ENCODE peak calls at places on chromosomes 4 and X, in eight cellular contexts. L, N, J, T, R, I, Q and Z are unnamed samples.

GRCh38 chrX:119145241-119145653 is 17.6 kb upstream of the KIAA1210 start:
- DNase-seq in L (no peak), R (no peak), I (peak; percentile 5), T (peak; percentile 21), N (peak; percentile 43), J (peak; percentile 24), Q (peak; percentile 10), Z (no peak)

GRCh38 chrX:103817502-103817901 is 14.6 kb downstream of the RAB9B start:
- DNase-seq in I (peak; percentile 74), L (no peak), J (no peak), Q (peak; percentile 52), N (peak; percentile 66), R (peak; percentile 9), T (peak; percentile 51), Z (peak; percentile 7)

GRCh38 chr4:167966161-167966560 is 126.2 kb upstream of the ANXA10 start:
- DNase-seq in I (no peak), N (no peak), Q (peak; percentile 75), L (no peak), J (no peak), R (no peak), T (no peak), Z (no peak)

GRCh38 chrX:97858592-97858991 is 974.9 kb downstream of the RPA4 start:
- DNase-seq in T (no peak), L (no peak), I (no peak), R (no peak), N (peak; percentile 1), Q (peak; percentile 36), J (no peak), Z (no peak)

GRCh38 chr4:184826315-184827266 is 823 bp upstream of the ACSL1 start:
- DNase-seq in I (no peak), L (peak; percentile 34), R (no peak), N (no peak), Q (no peak), T (peak; percentile 38), J (peak; percentile 28), Z (no peak)

GRCh38 chr4:186900232-186900900 is 176.7 kb upstream of the FAT1 start:
- DNase-seq in L (no peak), Q (peak; percentile 65), J (no peak), T (peak; percentile 54), N (peak; percentile 47), I (no peak), R (no peak), Z (peak; percentile 84)

GRCh38 chr4:122536001-122536400 is 79.5 kb upstream of the IL2 start:
- DNase-seq in N (no peak), T (peak; percentile 56), Q (no peak), L (no peak), J (no peak), I (no peak), R (no peak), Z (no peak)

GRCh38 chr4:68297137-68297536 is 51.6 kb upstream of the TMPRSS11B start:
- DNase-seq in T (no peak), R (no peak), I (no peak), N (no peak), Q (no peak), J (no peak), L (no peak), Z (no peak)

GRCh38 chr4:75769044-75769443 is 44.7 kb downstream of the USO1 start:
- DNase-seq in Q (no peak), J (no peak), R (no peak), N (no peak), T (peak; percentile 24), I (no peak), L (no peak), Z (peak; percentile 55)

GRCh38 chr4:156999175-156999517 is 27.5 kb upstream of the PDGFC start:
- DNase-seq in N (peak; percentile 99), I (peak; percentile 48), T (peak; percentile 99), R (no peak), Q (peak; percentile 97), J (no peak), L (peak; percentile 26), Z (peak; percentile 94)

GRCh38 chr4:62460329-62460728 is 1260.2 kb downstream of the ADGRL3 start:
- DNase-seq in R (no peak), Q (no peak), L (no peak), T (no peak), N (peak; percentile 52), J (no peak), I (no peak), Z (no peak)

GRCh38 chr4:101818362-101818761 is 27.8 kb downstream of the BANK1 start:
- DNase-seq in J (no peak), L (no peak), R (no peak), Q (no peak), T (peak; percentile 44), N (no peak), I (no peak), Z (peak; percentile 4)

GRCh38 chr4:102647117-102647516 is 113.7 kb downstream of the MANBA start:
- DNase-seq in N (no peak), T (no peak), J (no peak), I (no peak), Q (no peak), L (no peak), R (no peak), Z (no peak)

GRCh38 chr4:144788469-144788868 is 142.5 kb downstream of the HHIP start:
- DNase-seq in R (no peak), L (no peak), Q (no peak), T (no peak), J (no peak), N (no peak), I (no peak), Z (no peak)

GRCh38 chr4:144782345-144782744 is 136.4 kb downstream of the HHIP start:
- DNase-seq in I (no peak), N (no peak), T (no peak), Q (no peak), R (no peak), J (no peak), L (no peak), Z (no peak)

GRCh38 chr4:144787365-144788263 is 141.7 kb downstream of the HHIP start:
- DNase-seq in N (peak; percentile 56), Q (peak; percentile 54), I (no peak), T (peak; percentile 68), L (no peak), R (no peak), J (no peak), Z (peak; percentile 21)
- TF ChIP-seq CTCF in N (peak; percentile 55), Q (peak; percentile 50), I (peak; percentile 40), T (peak; percentile 57), L (peak; percentile 19), R (peak; percentile 20), J (peak; percentile 52), Z (peak; percentile 87)

GRCh38 chr4:174873931-174874330 is 44.2 kb upstream of the ADAM29 start:
- DNase-seq in I (no peak), R (no peak), J (no peak), T (no peak), N (peak; percentile 63), Q (peak; percentile 13), L (no peak), Z (no peak)
- TF ChIP-seq CTCF in I (no peak), R (no peak), J (no peak), T (peak; percentile 7), N (peak; percentile 37), Q (peak; percentile 20), L (no peak), Z (no peak)

GRCh38 chr4:84683486-84683885 is 100.6 kb downstream of the CDS1 start:
- DNase-seq in I (peak; percentile 56), R (no peak), Q (no peak), N (no peak), J (no peak), L (peak; percentile 43), T (no peak), Z (no peak)

GRCh38 chr4:84680956-84681355 is 98.0 kb downstream of the CDS1 start:
- DNase-seq in I (no peak), T (no peak), N (no peak), Q (no peak), J (no peak), L (no peak), R (no peak), Z (no peak)

GRCh38 chr4:84683065-84683464 is 100.1 kb downstream of the CDS1 start:
- DNase-seq in N (no peak), T (no peak), I (no peak), R (no peak), Q (no peak), L (no peak), J (no peak), Z (no peak)

GRCh38 chr4:84678976-84679744 is 96.2 kb downstream of the CDS1 start:
- DNase-seq in J (no peak), Q (no peak), L (peak; percentile 54), N (no peak), R (no peak), T (no peak), I (peak; percentile 31), Z (no peak)

GRCh38 chr4:84681488-84682274 is 98.8 kb downstream of the CDS1 start:
- DNase-seq in T (peak; percentile 71), J (no peak), R (no peak), I (no peak), Q (peak; percentile 48), L (no peak), N (peak; percentile 45), Z (peak; percentile 79)
- TF ChIP-seq CTCF in T (no peak), J (no peak), R (no peak), I (no peak), Q (no peak), L (no peak), N (no peak), Z (peak; percentile 57)

GRCh38 chrX:21837056-21837455 is 2.4 kb upstream of the MBTPS2 start:
- DNase-seq in J (no peak), R (no peak), Q (no peak), T (peak; percentile 10), N (no peak), I (no peak), L (no peak), Z (no peak)

GRCh38 chrX:21843179-21843578 is 3.8 kb downstream of the MBTPS2 start:
- DNase-seq in R (no peak), N (no peak), L (no peak), Q (no peak), J (no peak), I (no peak), T (no peak), Z (no peak)

GRCh38 chrX:21838937-21839333 is 482 bp upstream of the MBTPS2 start:
- DNase-seq in T (peak; percentile 53), R (no peak), J (no peak), Q (peak; percentile 13), N (peak; percentile 6), I (no peak), L (no peak), Z (no peak)

GRCh38 chrX:21840199-21840557 is 761 bp downstream of the MBTPS2 start:
- DNase-seq in N (no peak), L (no peak), T (peak; percentile 10), Q (peak; percentile 1), I (no peak), J (no peak), R (no peak), Z (no peak)

DNA sequence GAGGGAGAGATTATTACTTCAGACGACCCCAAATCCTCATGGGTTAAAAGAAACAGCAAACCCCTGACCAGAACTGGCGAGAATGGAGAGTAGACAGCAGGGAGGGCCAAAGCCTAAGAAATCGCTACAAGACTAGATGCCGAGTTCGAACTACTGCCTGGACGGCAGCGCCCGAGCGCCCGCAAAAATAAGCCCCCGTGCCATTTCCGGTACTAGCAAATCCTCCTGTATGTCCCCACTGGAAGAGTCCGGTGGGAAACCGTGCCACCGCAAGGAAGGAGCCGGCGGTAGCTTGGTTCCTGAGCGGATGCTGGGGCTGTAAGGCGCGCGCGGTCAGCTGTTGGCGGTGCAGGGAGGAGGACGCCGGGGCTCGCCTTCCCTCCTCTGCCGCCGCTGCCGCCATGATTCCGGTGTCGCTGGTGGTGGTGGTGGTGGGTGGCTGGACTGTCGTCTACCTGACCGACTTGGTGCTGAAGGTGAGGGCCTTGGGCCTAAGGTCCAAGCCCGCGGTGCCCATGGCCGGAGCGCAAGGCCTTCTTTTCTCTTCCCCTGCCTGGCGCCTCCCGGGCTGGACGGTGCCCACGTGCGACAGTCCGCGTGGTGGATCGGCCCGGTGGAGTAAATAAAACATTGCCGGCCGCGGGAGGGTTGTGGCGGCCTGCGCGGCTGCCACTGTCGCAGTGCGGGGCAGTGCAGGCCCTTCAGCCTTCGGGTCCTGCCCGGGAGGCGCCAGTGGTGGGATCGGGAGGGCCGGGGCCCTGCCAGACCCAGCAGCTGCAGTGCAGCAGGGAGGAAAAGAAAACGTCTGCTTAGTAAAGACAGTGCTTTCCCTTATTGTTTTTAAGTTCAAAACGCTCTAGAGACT is at the start of gene MBTPS2:
- DNase-seq in Q (peak; percentile 65), T (peak; percentile 94), I (peak; percentile 59), R (peak; percentile 73), L (peak; percentile 71), J (peak; percentile 81), N (peak; percentile 78), Z (peak; percentile 78)
- TF ChIP-seq CTCF in Q (peak; percentile 3), T (no peak), I (peak; percentile 14), R (no peak), L (no peak), J (no peak), N (no peak), Z (no peak)